ENCODE peak calls at places on chromosomes 7 and 10, in ten cellular contexts. Q is activated CD4-positive, alpha-beta T cell treated with anti-CD3 and anti-CD28 coated beads, Interleukin-2, amount 50 U/mL, for 1 hour; S is NCI-H1694 treated with DMSO at 0.1 percent for 48 hours; Y is substantia nigra; L is aorta; C is NCI-H526; E is NCI-H1417; T is stimulated activated naive CD8-positive, alpha-beta T cell treated with anti-CD3 and anti-CD28 coated beads, Interleukin-15, Interleukin-2, amounts not matched to agents 100 U/mL and 50 U/mL, for 24 hours; D is B cell; B is HS-5. P is an unnamed sample.

GRCh38 chr7:131302876-131303707 is 24.6 kb upstream of the MKLN1 start:
- DNase-seq in Q (peak; percentile 19), S (no peak), Y (no peak), L (no peak), C (peak; percentile 60), E (no peak), T (no peak), D (peak; percentile 38), B (no peak), P (no peak)

GRCh38 chr7:90111-91063 is 102.0 kb upstream of the FAM20C start:
- DNase-seq in Q (no peak), S (no peak), Y (no peak), L (peak; percentile 39), C (no peak), E (no peak), T (no peak), D (no peak), B (peak; percentile 59), P (no peak)

GRCh38 chr7:142478479-142479220 is 220.8 kb upstream of the PRSS58 start:
- DNase-seq in Q (no peak), S (peak; percentile 3), Y (no peak), L (no peak), C (peak; percentile 80), E (peak; percentile 18), T (peak; percentile 44), D (peak; percentile 45), B (no peak), P (peak; percentile 46)

GRCh38 chr7:1674161-1675035 is 4.3 kb downstream of the ELFN1 start:
- DNase-seq in Q (no peak), S (no peak), Y (no peak), L (peak; percentile 44), C (no peak), E (no peak), T (no peak), D (no peak), B (no peak), P (no peak)

GRCh38 chr10:113052076-113052830 is 102.2 kb downstream of the TCF7L2 start:
- DNase-seq in Q (no peak), S (no peak), Y (no peak), L (no peak), C (no peak), E (no peak), T (no peak), D (no peak), B (no peak), P (no peak)

GRCh38 chr7:87369216-87369615 is 23.8 kb downstream of the CROT start:
- DNase-seq in Q (peak; percentile 19), S (no peak), Y (no peak), L (no peak), C (no peak), E (no peak), T (peak; percentile 12), D (no peak), B (no peak), P (no peak)

GRCh38 chr7:45183711-45184210 is 26.2 kb downstream of the RAMP3 start:
- DNase-seq in Q (no peak), S (no peak), Y (no peak), L (no peak), C (no peak), E (no peak), T (peak; percentile 1), D (no peak), B (no peak), P (no peak)

GRCh38 chr10:34254596-34254995 is 560.5 kb downstream of the PARD3 start:
- DNase-seq in Q (no peak), S (peak; percentile 3), Y (no peak), L (no peak), C (no peak), E (no peak), T (peak; percentile 8), D (no peak), B (peak; percentile 10), P (no peak)

GRCh38 chr10:70551971-70552422 is 50.5 kb downstream of the PRF1 start:
- DNase-seq in Q (no peak), S (no peak), Y (no peak), L (no peak), C (no peak), E (no peak), T (no peak), D (no peak), B (peak; percentile 37), P (no peak)

GRCh38 chr10:110010076-110011069 is 2.6 kb downstream of the ADD3 start:
- DNase-seq in Q (peak; percentile 32), S (no peak), Y (no peak), L (no peak), C (no peak), E (no peak), T (no peak), D (peak; percentile 36), B (no peak), P (no peak)

GRCh38 chr10:1654811-1655356 is 82.4 kb downstream of the ADARB2 start:
- DNase-seq in Q (no peak), S (no peak), Y (no peak), L (no peak), C (no peak), E (no peak), T (no peak), D (no peak), B (no peak), P (no peak)

GRCh38 chr10:100972904-100973535 is 3.7 kb downstream of the SEMA4G start:
- DNase-seq in Q (no peak), S (no peak), Y (no peak), L (no peak), C (no peak), E (no peak), T (no peak), D (no peak), B (no peak), P (no peak)

GRCh38 chr10:34815174-34816066 is at the start of gene PARD3:
- DNase-seq in Q (no peak), S (peak; percentile 53), Y (no peak), L (peak; percentile 56), C (peak; percentile 82), E (peak; percentile 68), T (peak; percentile 41), D (no peak), B (no peak), P (peak; percentile 84)

GRCh38 chr7:142181966-142182365 is 70.4 kb downstream of the MGAM2 start:
- DNase-seq in Q (no peak), S (no peak), Y (no peak), L (no peak), C (peak; percentile 17), E (no peak), T (no peak), D (no peak), B (no peak), P (no peak)

GRCh38 chr10:79274279-79275104 is 72.8 kb upstream of the PPIF start:
- DNase-seq in Q (no peak), S (peak; percentile 83), Y (peak; percentile 96), L (peak; percentile 88), C (no peak), E (no peak), T (no peak), D (no peak), B (no peak), P (no peak)

GRCh38 chr7:100013328-100013676 is 2.1 kb upstream of the ZKSCAN1 start:
- DNase-seq in Q (no peak), S (no peak), Y (no peak), L (no peak), C (no peak), E (no peak), T (peak; percentile 16), D (no peak), B (no peak), P (no peak)

GRCh38 chr7:35418716-35419425 is 165.0 kb upstream of the TBX20 start:
- DNase-seq in Q (no peak), S (no peak), Y (no peak), L (no peak), C (no peak), E (no peak), T (no peak), D (no peak), B (no peak), P (no peak)

GRCh38 chr7:132061931-132062330 is 505.5 kb upstream of the PODXL start:
- DNase-seq in Q (no peak), S (no peak), Y (no peak), L (no peak), C (no peak), E (no peak), T (no peak), D (no peak), B (no peak), P (no peak)

GRCh38 chr10:116694253-116694926 is 48.0 kb downstream of the HSPA12A start:
- DNase-seq in Q (no peak), S (no peak), Y (no peak), L (no peak), C (no peak), E (no peak), T (no peak), D (no peak), B (no peak), P (no peak)

GRCh38 chr7:24862461-24862860 is 105.2 kb upstream of the GSDME start:
- DNase-seq in Q (no peak), S (no peak), Y (no peak), L (no peak), C (no peak), E (no peak), T (no peak), D (no peak), B (no peak), P (no peak)

GRCh38 chr10:6097063-6097462 is 8.2 kb downstream of the RBM17 start:
- DNase-seq in Q (no peak), S (no peak), Y (no peak), L (no peak), C (no peak), E (no peak), T (no peak), D (no peak), B (no peak), P (no peak)

GRCh38 chr7:128037081-128037480 is 5.8 kb upstream of the LRRC4 start:
- DNase-seq in Q (no peak), S (no peak), Y (no peak), L (no peak), C (no peak), E (no peak), T (no peak), D (no peak), B (no peak), P (no peak)

GRCh38 chr10:24900888-24901685 is 51.3 kb downstream of the PRTFDC1 start:
- DNase-seq in Q (no peak), S (no peak), Y (no peak), L (no peak), C (no peak), E (no peak), T (no peak), D (peak; percentile 33), B (no peak), P (no peak)

GRCh38 chr10:71040890-71041590 is 152.7 kb upstream of the PCBD1 start:
- DNase-seq in Q (no peak), S (no peak), Y (no peak), L (no peak), C (peak; percentile 42), E (peak; percentile 39), T (no peak), D (no peak), B (no peak), P (no peak)

GRCh38 chr10:71234970-71235681 is 22.8 kb downstream of the UNC5B start:
- DNase-seq in Q (no peak), S (no peak), Y (no peak), L (peak; percentile 88), C (no peak), E (no peak), T (no peak), D (no peak), B (no peak), P (peak; percentile 66)

GRCh38 chr7:133843341-133843740 is 283.8 kb upstream of the LRGUK start:
- DNase-seq in Q (no peak), S (no peak), Y (no peak), L (no peak), C (no peak), E (no peak), T (no peak), D (no peak), B (no peak), P (no peak)